ENCODE peak calls at places on chromosomes 5 and 9, in nine cellular contexts. One of them, this sample, is unnamed.

GRCh38 chr5:133123297-133123696 is 71.5 kb downstream of the HSPA4 start:
- DNase-seq in fibroblast of the aortic adventitia: no peak
- DNase-seq in CD4-positive, alpha-beta T cell: no peak
- DNase-seq in K562: no peak
- DNase-seq in epithelial cell of proximal tubule: no peak
- DNase-seq in choroid plexus epithelial cell: no peak
- DNase-seq in neural crest cell: no peak
- DNase-seq in tibial nerve: no peak
- DNase-seq in cardiac muscle cell: no peak
- DNase-seq in this sample: no peak

GRCh38 chr9:137694962-137695875 is 76.4 kb downstream of the EHMT1 start:
- DNase-seq in K562: peak; percentile 77
- DNase-seq in epithelial cell of proximal tubule: no peak
- DNase-seq in CD4-positive, alpha-beta T cell: no peak
- DNase-seq in cardiac muscle cell: peak; percentile 72
- DNase-seq in fibroblast of the aortic adventitia: peak; percentile 22
- DNase-seq in neural crest cell: peak; percentile 65
- DNase-seq in choroid plexus epithelial cell: peak; percentile 62
- DNase-seq in tibial nerve: no peak
- DNase-seq in this sample: no peak

GRCh38 chr5:171640396-171640981 is 145.1 kb upstream of the SMIM23 start:
- DNase-seq in neural crest cell: no peak
- DNase-seq in choroid plexus epithelial cell: peak; percentile 26
- DNase-seq in cardiac muscle cell: peak; percentile 13
- DNase-seq in epithelial cell of proximal tubule: no peak
- DNase-seq in tibial nerve: no peak
- DNase-seq in K562: no peak
- DNase-seq in CD4-positive, alpha-beta T cell: no peak
- DNase-seq in fibroblast of the aortic adventitia: no peak
- DNase-seq in this sample: no peak

GRCh38 chr5:59648949-59649921 is 244.3 kb downstream of the PDE4D start:
- DNase-seq in K562: no peak
- DNase-seq in tibial nerve: no peak
- DNase-seq in fibroblast of the aortic adventitia: peak; percentile 70
- DNase-seq in epithelial cell of proximal tubule: no peak
- DNase-seq in cardiac muscle cell: peak; percentile 60
- DNase-seq in neural crest cell: no peak
- DNase-seq in choroid plexus epithelial cell: peak; percentile 69
- DNase-seq in CD4-positive, alpha-beta T cell: no peak
- DNase-seq in this sample: no peak

GRCh38 chr9:72980600-72981265 is 27.9 kb upstream of the ALDH1A1 start:
- DNase-seq in epithelial cell of proximal tubule: no peak
- DNase-seq in CD4-positive, alpha-beta T cell: no peak
- DNase-seq in K562: no peak
- DNase-seq in cardiac muscle cell: no peak
- DNase-seq in fibroblast of the aortic adventitia: no peak
- DNase-seq in tibial nerve: no peak
- DNase-seq in choroid plexus epithelial cell: no peak
- DNase-seq in neural crest cell: no peak
- DNase-seq in this sample: no peak

GRCh38 chr5:34889394-34889793 is 25.9 kb downstream of the RAD1 start:
- DNase-seq in tibial nerve: no peak
- DNase-seq in K562: no peak
- DNase-seq in CD4-positive, alpha-beta T cell: no peak
- DNase-seq in neural crest cell: no peak
- DNase-seq in fibroblast of the aortic adventitia: no peak
- DNase-seq in epithelial cell of proximal tubule: no peak
- DNase-seq in choroid plexus epithelial cell: no peak
- DNase-seq in cardiac muscle cell: no peak
- DNase-seq in this sample: no peak

GRCh38 chr5:40291338-40291737 is 388.4 kb upstream of the PTGER4 start:
- DNase-seq in choroid plexus epithelial cell: peak; percentile 55
- DNase-seq in fibroblast of the aortic adventitia: peak; percentile 69
- DNase-seq in epithelial cell of proximal tubule: no peak
- DNase-seq in neural crest cell: no peak
- DNase-seq in CD4-positive, alpha-beta T cell: no peak
- DNase-seq in cardiac muscle cell: no peak
- DNase-seq in tibial nerve: no peak
- DNase-seq in K562: no peak
- DNase-seq in this sample: no peak

GRCh38 chr5:3329427-3329826 is 266.2 kb upstream of the IRX1 start:
- DNase-seq in fibroblast of the aortic adventitia: no peak
- DNase-seq in cardiac muscle cell: no peak
- DNase-seq in tibial nerve: no peak
- DNase-seq in neural crest cell: no peak
- DNase-seq in K562: no peak
- DNase-seq in epithelial cell of proximal tubule: no peak
- DNase-seq in choroid plexus epithelial cell: no peak
- DNase-seq in CD4-positive, alpha-beta T cell: no peak
- DNase-seq in this sample: no peak

GRCh38 chr9:130774183-130774582 is 60.9 kb upstream of the ABL1 start:
- DNase-seq in CD4-positive, alpha-beta T cell: no peak
- DNase-seq in cardiac muscle cell: no peak
- DNase-seq in tibial nerve: no peak
- DNase-seq in choroid plexus epithelial cell: no peak
- DNase-seq in K562: no peak
- DNase-seq in fibroblast of the aortic adventitia: no peak
- DNase-seq in epithelial cell of proximal tubule: no peak
- DNase-seq in neural crest cell: no peak
- DNase-seq in this sample: no peak

GRCh38 chr5:124740991-124741583 is 5.4 kb downstream of the ZNF608 start:
- DNase-seq in CD4-positive, alpha-beta T cell: no peak
- DNase-seq in tibial nerve: no peak
- DNase-seq in choroid plexus epithelial cell: peak; percentile 37
- DNase-seq in neural crest cell: no peak
- DNase-seq in epithelial cell of proximal tubule: no peak
- DNase-seq in fibroblast of the aortic adventitia: peak; percentile 47
- DNase-seq in K562: no peak
- DNase-seq in cardiac muscle cell: no peak
- DNase-seq in this sample: no peak

GRCh38 chr5:134463176-134463720 is 51.6 kb upstream of the CDKN2AIPNL start:
- DNase-seq in choroid plexus epithelial cell: no peak
- DNase-seq in cardiac muscle cell: no peak
- DNase-seq in K562: peak; percentile 4
- DNase-seq in fibroblast of the aortic adventitia: no peak
- DNase-seq in epithelial cell of proximal tubule: no peak
- DNase-seq in neural crest cell: no peak
- DNase-seq in tibial nerve: no peak
- DNase-seq in CD4-positive, alpha-beta T cell: no peak
- DNase-seq in this sample: no peak

GRCh38 chr5:35316611-35317307 is 86.5 kb upstream of the PRLR start:
- DNase-seq in choroid plexus epithelial cell: no peak
- DNase-seq in tibial nerve: no peak
- DNase-seq in CD4-positive, alpha-beta T cell: no peak
- DNase-seq in cardiac muscle cell: no peak
- DNase-seq in epithelial cell of proximal tubule: no peak
- DNase-seq in fibroblast of the aortic adventitia: no peak
- DNase-seq in K562: no peak
- DNase-seq in neural crest cell: no peak
- DNase-seq in this sample: no peak

GRCh38 chr5:98794414-98795080 is 21.1 kb downstream of the RGMB start:
- DNase-seq in choroid plexus epithelial cell: no peak
- DNase-seq in cardiac muscle cell: no peak
- DNase-seq in fibroblast of the aortic adventitia: no peak
- DNase-seq in K562: no peak
- DNase-seq in CD4-positive, alpha-beta T cell: no peak
- DNase-seq in tibial nerve: no peak
- DNase-seq in neural crest cell: no peak
- DNase-seq in epithelial cell of proximal tubule: no peak
- DNase-seq in this sample: no peak

GRCh38 chr5:81980598-81981260 is 8.9 kb downstream of the ATG10 start:
- DNase-seq in K562: no peak
- DNase-seq in fibroblast of the aortic adventitia: no peak
- DNase-seq in neural crest cell: no peak
- DNase-seq in cardiac muscle cell: peak; percentile 7
- DNase-seq in choroid plexus epithelial cell: no peak
- DNase-seq in epithelial cell of proximal tubule: no peak
- DNase-seq in CD4-positive, alpha-beta T cell: no peak
- DNase-seq in tibial nerve: no peak
- DNase-seq in this sample: no peak

GRCh38 chr5:132464155-132464939 is 26.2 kb downstream of the IRF1 start:
- DNase-seq in cardiac muscle cell: no peak
- DNase-seq in neural crest cell: no peak
- DNase-seq in fibroblast of the aortic adventitia: no peak
- DNase-seq in K562: no peak
- DNase-seq in choroid plexus epithelial cell: no peak
- DNase-seq in CD4-positive, alpha-beta T cell: no peak
- DNase-seq in epithelial cell of proximal tubule: no peak
- DNase-seq in tibial nerve: no peak
- DNase-seq in this sample: no peak

GRCh38 chr5:54838843-54839242 is 146.6 kb downstream of the ESM1 start:
- DNase-seq in choroid plexus epithelial cell: no peak
- DNase-seq in CD4-positive, alpha-beta T cell: no peak
- DNase-seq in neural crest cell: no peak
- DNase-seq in K562: no peak
- DNase-seq in cardiac muscle cell: no peak
- DNase-seq in epithelial cell of proximal tubule: no peak
- DNase-seq in fibroblast of the aortic adventitia: no peak
- DNase-seq in tibial nerve: no peak
- DNase-seq in this sample: no peak

GRCh38 chr9:78640728-78641127 is 343.8 kb downstream of the PSAT1 start:
- DNase-seq in cardiac muscle cell: no peak
- DNase-seq in choroid plexus epithelial cell: no peak
- DNase-seq in neural crest cell: no peak
- DNase-seq in CD4-positive, alpha-beta T cell: no peak
- DNase-seq in fibroblast of the aortic adventitia: no peak
- DNase-seq in K562: no peak
- DNase-seq in epithelial cell of proximal tubule: no peak
- DNase-seq in tibial nerve: no peak
- DNase-seq in this sample: no peak

GRCh38 chr9:125472926-125473701 is 211.5 kb downstream of the GAPVD1 start:
- DNase-seq in CD4-positive, alpha-beta T cell: no peak
- DNase-seq in epithelial cell of proximal tubule: no peak
- DNase-seq in choroid plexus epithelial cell: peak; percentile 73
- DNase-seq in cardiac muscle cell: peak; percentile 91
- DNase-seq in fibroblast of the aortic adventitia: peak; percentile 83
- DNase-seq in tibial nerve: no peak
- DNase-seq in K562: peak; percentile 87
- DNase-seq in neural crest cell: no peak
- DNase-seq in this sample: peak; percentile 54

GRCh38 chr5:50463047-50463446 is 22.0 kb upstream of the EMB start:
- DNase-seq in epithelial cell of proximal tubule: no peak
- DNase-seq in CD4-positive, alpha-beta T cell: no peak
- DNase-seq in fibroblast of the aortic adventitia: no peak
- DNase-seq in neural crest cell: no peak
- DNase-seq in choroid plexus epithelial cell: no peak
- DNase-seq in cardiac muscle cell: no peak
- DNase-seq in tibial nerve: no peak
- DNase-seq in K562: no peak
- DNase-seq in this sample: no peak

GRCh38 chr5:13943691-13944090 is 797 bp downstream of the DNAH5 start:
- DNase-seq in choroid plexus epithelial cell: no peak
- DNase-seq in neural crest cell: no peak
- DNase-seq in K562: no peak
- DNase-seq in fibroblast of the aortic adventitia: no peak
- DNase-seq in tibial nerve: no peak
- DNase-seq in cardiac muscle cell: no peak
- DNase-seq in CD4-positive, alpha-beta T cell: no peak
- DNase-seq in epithelial cell of proximal tubule: no peak
- DNase-seq in this sample: no peak

GRCh38 chr9:95733687-95734659 is 141.5 kb upstream of the ERCC6L2 start:
- DNase-seq in cardiac muscle cell: no peak
- DNase-seq in choroid plexus epithelial cell: no peak
- DNase-seq in CD4-positive, alpha-beta T cell: no peak
- DNase-seq in epithelial cell of proximal tubule: no peak
- DNase-seq in neural crest cell: no peak
- DNase-seq in K562: no peak
- DNase-seq in tibial nerve: peak; percentile 55
- DNase-seq in fibroblast of the aortic adventitia: no peak
- DNase-seq in this sample: no peak

GRCh38 chr5:174523311-174524159 is 200.8 kb upstream of the MSX2 start:
- DNase-seq in choroid plexus epithelial cell: no peak
- DNase-seq in fibroblast of the aortic adventitia: no peak
- DNase-seq in K562: no peak
- DNase-seq in neural crest cell: no peak
- DNase-seq in cardiac muscle cell: no peak
- DNase-seq in tibial nerve: no peak
- DNase-seq in CD4-positive, alpha-beta T cell: no peak
- DNase-seq in epithelial cell of proximal tubule: no peak
- DNase-seq in this sample: no peak
- TF ChIP-seq CTCF in choroid plexus epithelial cell: peak; percentile 49
- TF ChIP-seq CTCF in fibroblast of the aortic adventitia: no peak
- TF ChIP-seq CTCF in K562: peak; percentile 14
- TF ChIP-seq CTCF in neural crest cell: peak; percentile 35
- TF ChIP-seq CTCF in cardiac muscle cell: no peak
- TF ChIP-seq CTCF in tibial nerve: no peak
- TF ChIP-seq CTCF in CD4-positive, alpha-beta T cell: no peak
- TF ChIP-seq CTCF in epithelial cell of proximal tubule: peak; percentile 48
- TF ChIP-seq CTCF in this sample: no peak

GRCh38 chr5:7474821-7475403 is 79.0 kb downstream of the ADCY2 start:
- DNase-seq in cardiac muscle cell: no peak
- DNase-seq in fibroblast of the aortic adventitia: no peak
- DNase-seq in neural crest cell: no peak
- DNase-seq in K562: peak; percentile 15
- DNase-seq in CD4-positive, alpha-beta T cell: no peak
- DNase-seq in tibial nerve: no peak
- DNase-seq in choroid plexus epithelial cell: no peak
- DNase-seq in epithelial cell of proximal tubule: no peak
- DNase-seq in this sample: no peak
- TF ChIP-seq CTCF in cardiac muscle cell: no peak
- TF ChIP-seq CTCF in fibroblast of the aortic adventitia: no peak
- TF ChIP-seq CTCF in neural crest cell: no peak
- TF ChIP-seq CTCF in K562: no peak
- TF ChIP-seq CTCF in CD4-positive, alpha-beta T cell: no peak
- TF ChIP-seq CTCF in tibial nerve: no peak
- TF ChIP-seq CTCF in choroid plexus epithelial cell: no peak
- TF ChIP-seq CTCF in epithelial cell of proximal tubule: no peak
- TF ChIP-seq CTCF in this sample: no peak

GRCh38 chr5:21424907-21425306 is 1428.2 kb downstream of the CDH12 start:
- DNase-seq in K562: no peak
- DNase-seq in CD4-positive, alpha-beta T cell: no peak
- DNase-seq in neural crest cell: no peak
- DNase-seq in tibial nerve: no peak
- DNase-seq in cardiac muscle cell: no peak
- DNase-seq in fibroblast of the aortic adventitia: no peak
- DNase-seq in choroid plexus epithelial cell: no peak
- DNase-seq in epithelial cell of proximal tubule: no peak
- DNase-seq in this sample: no peak

DNA sequence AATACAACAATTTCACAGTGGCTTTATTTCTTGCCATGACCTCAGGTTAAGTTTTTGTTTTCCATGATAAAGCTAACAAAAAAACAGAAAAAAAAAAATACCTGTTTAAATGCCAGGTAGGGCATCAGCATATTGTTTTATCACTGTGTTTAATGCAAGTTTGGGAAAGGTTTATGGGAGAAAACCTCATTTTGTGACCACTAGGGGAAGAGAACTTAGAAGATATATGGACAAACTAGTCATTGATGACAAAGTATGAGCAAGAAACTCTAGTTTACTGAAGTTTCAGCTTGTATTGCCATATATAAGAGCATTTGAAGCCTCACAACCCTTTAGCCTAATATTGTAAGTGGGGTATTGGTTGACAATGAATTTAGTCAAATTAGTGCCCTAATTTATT is 1431.4 kb upstream of the CDH18 start:
- DNase-seq in choroid plexus epithelial cell: no peak
- DNase-seq in CD4-positive, alpha-beta T cell: no peak
- DNase-seq in epithelial cell of proximal tubule: no peak
- DNase-seq in cardiac muscle cell: no peak
- DNase-seq in fibroblast of the aortic adventitia: no peak
- DNase-seq in tibial nerve: no peak
- DNase-seq in K562: no peak
- DNase-seq in neural crest cell: no peak
- DNase-seq in this sample: no peak
- TF ChIP-seq CTCF in choroid plexus epithelial cell: no peak
- TF ChIP-seq CTCF in CD4-positive, alpha-beta T cell: no peak
- TF ChIP-seq CTCF in epithelial cell of proximal tubule: no peak
- TF ChIP-seq CTCF in cardiac muscle cell: no peak
- TF ChIP-seq CTCF in fibroblast of the aortic adventitia: no peak
- TF ChIP-seq CTCF in tibial nerve: no peak
- TF ChIP-seq CTCF in K562: no peak
- TF ChIP-seq CTCF in neural crest cell: peak; percentile 30
- TF ChIP-seq CTCF in this sample: no peak

GRCh38 chr5:127590154-127590722 is 58.6 kb upstream of the CTXN3 start:
- DNase-seq in fibroblast of the aortic adventitia: no peak
- DNase-seq in epithelial cell of proximal tubule: no peak
- DNase-seq in tibial nerve: no peak
- DNase-seq in cardiac muscle cell: no peak
- DNase-seq in K562: no peak
- DNase-seq in CD4-positive, alpha-beta T cell: no peak
- DNase-seq in neural crest cell: no peak
- DNase-seq in choroid plexus epithelial cell: no peak
- DNase-seq in this sample: no peak
- TF ChIP-seq CTCF in fibroblast of the aortic adventitia: no peak
- TF ChIP-seq CTCF in epithelial cell of proximal tubule: no peak
- TF ChIP-seq CTCF in tibial nerve: no peak
- TF ChIP-seq CTCF in cardiac muscle cell: no peak
- TF ChIP-seq CTCF in K562: no peak
- TF ChIP-seq CTCF in CD4-positive, alpha-beta T cell: no peak
- TF ChIP-seq CTCF in neural crest cell: no peak
- TF ChIP-seq CTCF in choroid plexus epithelial cell: no peak
- TF ChIP-seq CTCF in this sample: no peak

This sample was measured in mesothelial cell of epicardium.